ENCODE peak calls at places on chromosomes 7 and 10, in eight cellular contexts. One of them, this sample, is unnamed.

GRCh38 chr7:68963547-68963946 is 634.7 kb upstream of the AUTS2 start:
- DNase-seq in EL: peak
- DNase-seq in stimulated activated CD8-positive, alpha-beta memory T cell treated with anti-CD3 and anti-CD28 coated beads, Interleukin-7, amount 100 ng/mL, for 1 hour: no peak
- DNase-seq in neuronal stem cell: no peak
- DNase-seq in neural crest cell: no peak
- DNase-seq in left cardiac atrium: no peak
- DNase-seq in frontal cortex: no peak
- DNase-seq in T-helper 1 cell: no peak
- DNase-seq in this sample: no peak

GRCh38 chr7:22675917-22676343 is 51.1 kb upstream of the IL6 start:
- DNase-seq in EL: peak
- DNase-seq in stimulated activated CD8-positive, alpha-beta memory T cell treated with anti-CD3 and anti-CD28 coated beads, Interleukin-7, amount 100 ng/mL, for 1 hour: no peak
- DNase-seq in neuronal stem cell: no peak
- DNase-seq in neural crest cell: no peak
- DNase-seq in left cardiac atrium: peak
- DNase-seq in frontal cortex: no peak
- DNase-seq in T-helper 1 cell: no peak
- DNase-seq in this sample: no peak

GRCh38 chr10:51468424-51468823 is 231.0 kb downstream of the CSTF2T start:
- DNase-seq in EL: no peak
- DNase-seq in stimulated activated CD8-positive, alpha-beta memory T cell treated with anti-CD3 and anti-CD28 coated beads, Interleukin-7, amount 100 ng/mL, for 1 hour: no peak
- DNase-seq in neuronal stem cell: no peak
- DNase-seq in neural crest cell: no peak
- DNase-seq in left cardiac atrium: no peak
- DNase-seq in frontal cortex: no peak
- DNase-seq in T-helper 1 cell: no peak
- DNase-seq in this sample: peak

GRCh38 chr7:158285383-158285770 is 302.2 kb downstream of the PTPRN2 start:
- DNase-seq in EL: no peak
- DNase-seq in stimulated activated CD8-positive, alpha-beta memory T cell treated with anti-CD3 and anti-CD28 coated beads, Interleukin-7, amount 100 ng/mL, for 1 hour: no peak
- DNase-seq in neuronal stem cell: no peak
- DNase-seq in neural crest cell: no peak
- DNase-seq in left cardiac atrium: no peak
- DNase-seq in frontal cortex: no peak
- DNase-seq in T-helper 1 cell: no peak
- DNase-seq in this sample: no peak

GRCh38 chr10:115001506-115002381 is 63.7 kb downstream of the TRUB1 start:
- DNase-seq in EL: no peak
- DNase-seq in stimulated activated CD8-positive, alpha-beta memory T cell treated with anti-CD3 and anti-CD28 coated beads, Interleukin-7, amount 100 ng/mL, for 1 hour: no peak
- DNase-seq in neuronal stem cell: no peak
- DNase-seq in neural crest cell: no peak
- DNase-seq in left cardiac atrium: peak
- DNase-seq in frontal cortex: no peak
- DNase-seq in T-helper 1 cell: no peak
- DNase-seq in this sample: no peak

GRCh38 chr10:102120987-102121738 is 995 bp upstream of the LDB1 start:
- DNase-seq in EL: peak
- DNase-seq in stimulated activated CD8-positive, alpha-beta memory T cell treated with anti-CD3 and anti-CD28 coated beads, Interleukin-7, amount 100 ng/mL, for 1 hour: no peak
- DNase-seq in neuronal stem cell: peak
- DNase-seq in neural crest cell: peak
- DNase-seq in left cardiac atrium: peak
- DNase-seq in frontal cortex: peak
- DNase-seq in T-helper 1 cell: no peak
- DNase-seq in this sample: no peak

GRCh38 chr7:5213286-5213645 is 23.2 kb downstream of the WIPI2 start:
- DNase-seq in EL: no peak
- DNase-seq in stimulated activated CD8-positive, alpha-beta memory T cell treated with anti-CD3 and anti-CD28 coated beads, Interleukin-7, amount 100 ng/mL, for 1 hour: no peak
- DNase-seq in neuronal stem cell: no peak
- DNase-seq in neural crest cell: no peak
- DNase-seq in left cardiac atrium: peak
- DNase-seq in frontal cortex: no peak
- DNase-seq in T-helper 1 cell: no peak
- DNase-seq in this sample: no peak

GRCh38 chr10:35369049-35369760 is 32.9 kb downstream of the CCNY start:
- DNase-seq in EL: no peak
- DNase-seq in stimulated activated CD8-positive, alpha-beta memory T cell treated with anti-CD3 and anti-CD28 coated beads, Interleukin-7, amount 100 ng/mL, for 1 hour: no peak
- DNase-seq in neuronal stem cell: no peak
- DNase-seq in neural crest cell: no peak
- DNase-seq in left cardiac atrium: no peak
- DNase-seq in frontal cortex: no peak
- DNase-seq in T-helper 1 cell: no peak
- DNase-seq in this sample: no peak

GRCh38 chr10:76769161-76769560 is 868.4 kb downstream of the KCNMA1 start:
- DNase-seq in EL: no peak
- DNase-seq in stimulated activated CD8-positive, alpha-beta memory T cell treated with anti-CD3 and anti-CD28 coated beads, Interleukin-7, amount 100 ng/mL, for 1 hour: no peak
- DNase-seq in neuronal stem cell: no peak
- DNase-seq in neural crest cell: no peak
- DNase-seq in left cardiac atrium: no peak
- DNase-seq in frontal cortex: no peak
- DNase-seq in T-helper 1 cell: no peak
- DNase-seq in this sample: no peak

GRCh38 chr10:7206407-7207127 is 204.3 kb downstream of the SFMBT2 start:
- DNase-seq in EL: no peak
- DNase-seq in stimulated activated CD8-positive, alpha-beta memory T cell treated with anti-CD3 and anti-CD28 coated beads, Interleukin-7, amount 100 ng/mL, for 1 hour: no peak
- DNase-seq in neuronal stem cell: no peak
- DNase-seq in neural crest cell: no peak
- DNase-seq in left cardiac atrium: no peak
- DNase-seq in frontal cortex: no peak
- DNase-seq in T-helper 1 cell: no peak
- DNase-seq in this sample: no peak

GRCh38 chr10:5588603-5589002 is 63.8 kb downstream of the CALML3 start:
- DNase-seq in EL: no peak
- DNase-seq in stimulated activated CD8-positive, alpha-beta memory T cell treated with anti-CD3 and anti-CD28 coated beads, Interleukin-7, amount 100 ng/mL, for 1 hour: no peak
- DNase-seq in neuronal stem cell: no peak
- DNase-seq in neural crest cell: no peak
- DNase-seq in left cardiac atrium: no peak
- DNase-seq in frontal cortex: no peak
- DNase-seq in T-helper 1 cell: no peak
- DNase-seq in this sample: no peak

GRCh38 chr10:88833722-88834121 is 17.9 kb downstream of the ANKRD22 start:
- DNase-seq in EL: no peak
- DNase-seq in stimulated activated CD8-positive, alpha-beta memory T cell treated with anti-CD3 and anti-CD28 coated beads, Interleukin-7, amount 100 ng/mL, for 1 hour: no peak
- DNase-seq in neuronal stem cell: no peak
- DNase-seq in neural crest cell: no peak
- DNase-seq in left cardiac atrium: no peak
- DNase-seq in frontal cortex: no peak
- DNase-seq in T-helper 1 cell: no peak
- DNase-seq in this sample: no peak

This sample was measured in PC-3.